ENCODE peak calls at places on chromosomes 2 and 18, in six cellular contexts. M, C, A, T, S and Z are unnamed samples.

GRCh38 chr18:54229660-54230059 is 5.2 kb upstream of the MBD2 start:
- DNase-seq in M (no peak), C (no peak), A (no peak), T (no peak), S (no peak), Z (no peak)

GRCh38 chr2:217740796-217741195 is 262.0 kb downstream of the TNS1 start:
- DNase-seq in M (no peak), C (no peak), A (no peak), T (no peak), S (no peak), Z (no peak)

GRCh38 chr2:47119001-47119400 is 36.1 kb downstream of the STPG4 start:
- DNase-seq in M (no peak), C (no peak), A (no peak), T (no peak), S (no peak), Z (no peak)

GRCh38 chr2:177353084-177353483 is 39.5 kb upstream of the AGPS start:
- DNase-seq in M (no peak), C (no peak), A (no peak), T (no peak), S (no peak), Z (no peak)

GRCh38 chr2:70472256-70472905 is 81.2 kb downstream of the TGFA start:
- DNase-seq in M (no peak), C (no peak), A (no peak), T (no peak), S (no peak), Z (no peak)

GRCh38 chr18:9025104-9025838 is 77.2 kb upstream of the NDUFV2 start:
- DNase-seq in M (no peak), C (peak; percentile 28), A (peak; percentile 89), T (no peak), S (no peak), Z (no peak)

GRCh38 chr2:6071536-6071935 is 379.4 kb downstream of the SOX11 start:
- DNase-seq in M (no peak), C (no peak), A (no peak), T (no peak), S (no peak), Z (no peak)

GRCh38 chr2:187575081-187576067 is 21.1 kb upstream of the TFPI start:
- DNase-seq in M (no peak), C (no peak), A (no peak), T (no peak), S (no peak), Z (no peak)

GRCh38 chr2:101418704-101419663 is 31.7 kb upstream of the CREG2 start:
- DNase-seq in M (no peak), C (peak; percentile 71), A (peak; percentile 49), T (peak; percentile 55), S (peak; percentile 53), Z (peak; percentile 56)

GRCh38 chr2:14550658-14551057 is 81.9 kb upstream of the LRATD1 start:
- DNase-seq in M (no peak), C (no peak), A (no peak), T (no peak), S (no peak), Z (no peak)

GRCh38 chr18:79982736-79983135 is 5.6 kb downstream of the TXNL4A start:
- DNase-seq in M (no peak), C (no peak), A (no peak), T (no peak), S (no peak), Z (no peak)

GRCh38 chr2:116133563-116133962 is 1680.9 kb upstream of the DDX18 start:
- DNase-seq in M (no peak), C (no peak), A (no peak), T (no peak), S (no peak), Z (no peak)

GRCh38 chr2:43129254-43129653 is 97.2 kb downstream of the ZFP36L2 start:
- DNase-seq in M (no peak), C (no peak), A (no peak), T (no peak), S (no peak), Z (no peak)

GRCh38 chr2:7982054-7982453 is 699.8 kb upstream of the ID2 start:
- DNase-seq in M (no peak), C (no peak), A (no peak), T (no peak), S (no peak), Z (no peak)

GRCh38 chr2:69177785-69178636 is 165.0 kb downstream of the ANTXR1 start:
- DNase-seq in M (no peak), C (peak; percentile 99), A (peak; percentile 75), T (peak; percentile 95), S (peak; percentile 98), Z (peak; percentile 97)

GRCh38 chr18:51028201-51028805 is 1.7 kb upstream of the SMAD4 start:
- DNase-seq in M (no peak), C (peak; percentile 65), A (peak; percentile 16), T (no peak), S (no peak), Z (no peak)

GRCh38 chr18:57146956-57147636 is at the start of gene BOD1L2:
- DNase-seq in M (no peak), C (no peak), A (no peak), T (no peak), S (no peak), Z (no peak)

GRCh38 chr2:5589183-5589582 is 103.0 kb upstream of the SOX11 start:
- DNase-seq in M (no peak), C (no peak), A (no peak), T (no peak), S (no peak), Z (no peak)

GRCh38 chr2:20048488-20049443 is 2.7 kb downstream of the LAPTM4A start:
- DNase-seq in M (no peak), C (no peak), A (no peak), T (no peak), S (no peak), Z (no peak)

GRCh38 chr18:48879008-48879431 is 71.7 kb downstream of the SMAD7 start:
- DNase-seq in M (no peak), C (no peak), A (no peak), T (no peak), S (peak; percentile 63), Z (no peak)

GRCh38 chr18:74898965-74899364 is 301.3 kb downstream of the ZNF407 start:
- DNase-seq in M (no peak), C (peak; percentile 6), A (no peak), T (no peak), S (no peak), Z (no peak)

GRCh38 chr2:102674836-102675235 is 55.5 kb downstream of the SLC9A2 start:
- DNase-seq in M (no peak), C (no peak), A (no peak), T (no peak), S (no peak), Z (no peak)

GRCh38 chr2:54558976-54559410 is 102.9 kb downstream of the SPTBN1 start:
- DNase-seq in M (no peak), C (no peak), A (no peak), T (no peak), S (no peak), Z (peak; percentile 38)

GRCh38 chr18:47075098-47075883 is 39.9 kb upstream of the ELOA2 start:
- DNase-seq in M (no peak), C (no peak), A (peak; percentile 57), T (no peak), S (no peak), Z (peak; percentile 9)

GRCh38 chr2:181528441-181528840 is 71.3 kb downstream of the ITGA4 start:
- DNase-seq in M (no peak), C (no peak), A (no peak), T (no peak), S (no peak), Z (no peak)

GRCh38 chr2:196123679-196124373 is 47.6 kb downstream of the STK17B start:
- DNase-seq in M (no peak), C (no peak), A (no peak), T (peak; percentile 64), S (no peak), Z (no peak)

GRCh38 chr2:138274421-138275291 is 226.9 kb upstream of the SPOPL start:
- DNase-seq in M (no peak), C (no peak), A (peak; percentile 15), T (no peak), S (no peak), Z (no peak)

GRCh38 chr2:64987963-64988419 is 1.2 kb upstream of the SLC1A4 start:
- DNase-seq in M (peak; percentile 59), C (peak; percentile 74), A (no peak), T (no peak), S (no peak), Z (no peak)

GRCh38 chr2:237149425-237149824 is 63.7 kb downstream of the COPS8 start:
- DNase-seq in M (no peak), C (no peak), A (no peak), T (no peak), S (no peak), Z (no peak)

GRCh38 chr2:84493494-84493893 is 22.8 kb upstream of the DNAH6 start:
- DNase-seq in M (no peak), C (no peak), A (no peak), T (no peak), S (no peak), Z (no peak)

GRCh38 chr2:109275120-109276040 is 146.4 kb downstream of the SH3RF3 start:
- DNase-seq in M (no peak), C (no peak), A (no peak), T (no peak), S (no peak), Z (no peak)

GRCh38 chr2:95539836-95540235 is 52.0 kb upstream of the TRIM43 start:
- DNase-seq in M (peak; percentile 82), C (no peak), A (no peak), T (no peak), S (no peak), Z (no peak)

GRCh38 chr2:30301551-30301950 is 70.2 kb downstream of the LBH start:
- DNase-seq in M (no peak), C (no peak), A (no peak), T (no peak), S (peak; percentile 53), Z (peak; percentile 92)
- TF ChIP-seq ZNF274 in M (no peak), C (no peak), A (no peak), T (no peak), S (no peak), Z (no peak)

GRCh38 chr2:97716695-97717617 is 3.6 kb downstream of the ZAP70 start:
- DNase-seq in M (no peak), C (no peak), A (no peak), T (no peak), S (no peak), Z (no peak)
- H3K4me1 ChIP-seq in M (peaks cover 12% of the 10 kb centered on the region), C (peaks cover 14% of the 10 kb centered on the region), A (no peaks in the 10 kb centered on the region), T (peaks cover 30% of the 10 kb centered on the region), S (peaks cover 2% of the 10 kb centered on the region), Z (peaks cover 32% of the 10 kb centered on the region)

GRCh38 chr2:231524477-231525247 is 5.6 kb downstream of the NMUR1 start:
- DNase-seq in M (no peak), C (no peak), A (no peak), T (no peak), S (no peak), Z (no peak)
- H3K4me3 ChIP-seq in M (no peak overlapping the region), C (no peak overlapping the region), A (no peak overlapping the region), T (no peak overlapping the region), S (no peak overlapping the region), Z (no peak overlapping the region)

GRCh38 chr2:174820361-174820760 is 56.1 kb upstream of the CHRNA1 start:
- DNase-seq in M (no peak), C (no peak), A (no peak), T (no peak), S (no peak), Z (no peak)
- TF ChIP-seq ZNF274 in M (no peak), C (no peak), A (no peak), T (no peak), S (no peak), Z (no peak)